ENCODE peak calls at places on chromosomes 11 and 22, in four cellular contexts. V is endothelial cell of umbilical vein, B is uterus, R is transverse colon. G is an unnamed sample. For H3K9me3, the result is how much of the 10 kb centered on the place peaks cover.

GRCh38 chr11:126963603-126964353 is 36.8 kb downstream of the KIRREL3 start:
- DNase-seq in V (no peak), B (no peak), R (peak), G (no peak)

GRCh38 chr11:78532991-78533861 is 41.4 kb downstream of the NARS2 start:
- DNase-seq in V (no peak), B (no peak), R (no peak), G (no peak)

GRCh38 chr11:37786214-37786755 is 1188.2 kb upstream of the RAG2 start:
- DNase-seq in V (peak), B (no peak), R (no peak), G (no peak)

GRCh38 chr11:96246718-96247540 is 96.1 kb downstream of the MAML2 start:
- DNase-seq in V (peak), B (no peak), R (no peak), G (no peak)

GRCh38 chr11:16861867-16862266 is 123.4 kb downstream of the C11orf58 start:
- DNase-seq in V (no peak), B (no peak), R (no peak), G (no peak)

GRCh38 chr11:1869427-1870325 is 16.8 kb downstream of the LSP1 start:
- DNase-seq in V (no peak), B (peak), R (no peak), G (no peak)

GRCh38 chr11:120259988-120260565 is 20.1 kb downstream of the POU2F3 start:
- DNase-seq in V (no peak), B (no peak), R (no peak), G (no peak)

GRCh38 chr11:1750840-1751520 is 585 bp upstream of the IFITM10 start:
- DNase-seq in V (no peak), B (no peak), R (peak), G (no peak)

GRCh38 chr11:46296520-46297448 is 19.3 kb downstream of the CREB3L1 start:
- DNase-seq in V (peak), B (peak), R (no peak), G (no peak)

GRCh38 chr11:66936326-66936725 is 21.9 kb downstream of the PC start:
- DNase-seq in V (no peak), B (no peak), R (no peak), G (no peak)

GRCh38 chr22:27487600-27488450 is 313.7 kb downstream of the MN1 start:
- DNase-seq in V (no peak), B (no peak), R (no peak), G (no peak)

GRCh38 chr22:37472418-37473006 is 13.7 kb downstream of the MFNG start:
- DNase-seq in V (no peak), B (no peak), R (peak), G (no peak)

GRCh38 chr11:42651654-42652053 is 660.1 kb upstream of the API5 start:
- DNase-seq in V (no peak), B (no peak), R (no peak), G (no peak)

GRCh38 chr11:120784566-120785251 is 239.2 kb upstream of the TBCEL start:
- DNase-seq in V (no peak), B (no peak), R (no peak), G (no peak)

GRCh38 chr11:10796191-10796590 is 12.5 kb downstream of the EIF4G2 start:
- DNase-seq in V (no peak), B (no peak), R (no peak), G (no peak)

GRCh38 chr22:20611418-20611817 is 104.0 kb downstream of the MED15 start:
- DNase-seq in V (no peak), B (no peak), R (no peak), G (no peak)

GRCh38 chr11:96969251-96969650 is 579.4 kb downstream of the JRKL start:
- DNase-seq in V (no peak), B (no peak), R (no peak), G (no peak)

GRCh38 chr11:33347490-33348125 is 90.4 kb downstream of the HIPK3 start:
- DNase-seq in V (no peak), B (no peak), R (no peak), G (no peak)

GRCh38 chr11:111879637-111879960 is 258 bp downstream of the CFAP68 start:
- DNase-seq in V (no peak), B (no peak), R (no peak), G (no peak)

GRCh38 chr11:111882202-111882601 is 2.9 kb downstream of the CFAP68 start:
- DNase-seq in V (no peak), B (no peak), R (no peak), G (no peak)

GRCh38 chr11:111878385-111878765 is 590 bp downstream of the FDXACB1 start:
- DNase-seq in V (no peak), B (no peak), R (no peak), G (no peak)

DNA sequence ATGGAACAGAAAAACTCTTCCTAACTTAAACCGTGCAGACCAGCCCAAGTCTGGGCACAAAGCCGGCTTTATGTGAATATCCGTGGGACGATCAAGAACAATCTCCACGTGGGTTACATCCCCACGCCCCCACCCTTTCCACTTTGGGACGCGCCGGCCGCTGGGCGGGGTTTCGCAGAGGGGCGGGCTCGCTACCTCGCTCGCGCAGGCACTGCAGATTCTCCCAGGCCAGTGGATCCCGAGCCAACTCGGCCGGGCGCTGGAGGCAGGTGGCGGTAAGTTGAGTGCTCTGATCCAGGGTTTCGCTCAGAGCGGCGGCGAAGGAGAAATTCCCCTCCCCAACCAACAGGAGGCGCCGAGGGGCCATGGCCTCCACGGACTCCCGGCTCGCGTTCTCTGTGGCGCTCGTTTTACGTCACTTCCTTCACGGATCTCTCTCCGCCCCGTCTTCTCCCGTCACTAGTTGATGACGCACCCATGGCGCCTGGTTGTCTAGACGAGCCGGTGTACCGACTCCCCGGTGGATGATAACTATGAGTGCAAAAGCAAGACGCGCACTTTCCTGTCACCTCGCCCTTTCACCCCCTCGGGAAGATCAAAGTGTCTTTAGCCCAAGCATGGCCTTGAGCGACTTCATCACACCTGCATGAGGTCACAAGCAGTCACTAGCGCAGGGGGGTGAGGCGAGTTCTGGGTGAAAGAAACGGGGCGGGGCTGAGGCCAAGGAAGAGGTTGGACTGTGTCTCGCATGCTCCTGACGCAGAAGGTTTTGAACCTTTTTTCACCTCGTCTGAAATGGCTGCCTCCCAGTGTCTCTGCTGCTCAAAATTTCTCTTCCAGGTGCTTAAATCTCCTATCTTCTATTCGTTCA is at the start of the genes CFAP68 and FDXACB1:
- DNase-seq in V (peak), B (peak), R (peak), G (peak)
- TF ChIP-seq POLR2A in V (peak), B (peak), R (peak), G (peak)

GRCh38 chr22:48445113-48445827 is 1382.4 kb downstream of the BRD1 start:
- DNase-seq in V (no peak), B (no peak), R (no peak), G (no peak)
- H3K9me3 ChIP-seq in V (under half), B (under half), R (under half), G (under half)

DNA sequence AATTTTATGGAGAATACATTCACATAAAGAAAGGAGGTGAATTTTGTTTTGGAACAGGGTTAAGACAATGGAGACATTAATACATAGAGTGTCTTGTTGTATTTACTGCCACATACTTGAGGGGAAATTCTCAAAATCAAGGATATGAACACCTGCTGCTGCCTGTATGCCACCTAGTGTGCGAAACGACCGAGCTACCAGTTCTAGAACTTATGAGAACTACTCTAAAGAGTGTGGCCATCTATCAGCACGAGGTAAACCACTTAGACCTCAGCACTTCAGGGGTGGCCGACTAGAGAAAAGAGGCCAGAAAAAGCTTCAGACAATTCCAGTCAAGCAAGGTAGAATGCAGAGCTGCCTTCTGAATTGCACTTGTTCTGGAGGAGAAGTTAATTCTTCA is 1.5 kb upstream of the AGBL2 start:
- DNase-seq in V (no peak), B (no peak), R (no peak), G (no peak)
- TF ChIP-seq POLR2A in V (no peak), B (no peak), R (no peak), G (no peak)

DNA sequence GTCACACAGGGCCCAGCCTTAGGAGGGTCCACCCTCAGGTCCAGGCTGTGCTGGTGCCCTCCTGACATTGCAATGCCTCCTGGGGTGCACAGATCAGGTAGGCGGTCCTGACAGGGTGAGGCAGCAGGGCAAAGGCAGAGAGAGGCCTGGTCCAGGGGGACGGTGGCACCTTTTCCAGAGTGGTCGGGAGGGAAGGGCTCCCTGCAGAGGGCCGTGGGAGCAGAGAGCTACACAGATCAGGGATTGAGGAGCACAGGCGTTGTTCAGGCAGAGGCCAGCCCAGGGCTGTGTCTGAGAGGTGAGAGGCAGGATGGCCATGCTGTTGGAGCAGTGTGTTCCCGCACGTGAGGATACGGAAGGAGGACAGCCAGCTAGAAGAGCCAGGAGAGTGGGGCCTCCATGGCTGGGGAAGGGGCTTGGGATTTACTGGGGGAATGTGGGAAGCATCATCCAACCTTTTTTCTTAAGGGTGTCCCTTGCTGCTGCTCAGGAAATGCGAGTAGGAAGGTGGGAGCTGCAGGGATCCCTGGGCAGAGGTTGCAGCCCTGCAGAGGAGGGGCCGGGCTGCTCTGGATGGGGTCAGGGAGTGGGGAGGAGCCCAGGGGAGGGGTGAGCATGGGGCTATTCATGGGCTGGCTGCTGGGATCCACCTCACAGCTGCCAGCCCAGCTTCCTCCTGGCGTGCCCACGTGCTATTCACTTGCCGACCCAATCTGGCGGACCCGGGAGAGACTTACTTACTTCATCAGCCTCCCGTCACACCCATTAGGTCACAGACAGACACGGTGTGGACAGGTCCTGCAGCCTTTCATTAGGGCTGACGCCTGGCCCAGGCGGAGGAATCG is 1516.4 kb downstream of the TBC1D22A start:
- DNase-seq in V (no peak), B (no peak), R (no peak), G (no peak)
- H3K9me3 ChIP-seq in V (under half), B (under half), R (under half), G (under half)

DNA sequence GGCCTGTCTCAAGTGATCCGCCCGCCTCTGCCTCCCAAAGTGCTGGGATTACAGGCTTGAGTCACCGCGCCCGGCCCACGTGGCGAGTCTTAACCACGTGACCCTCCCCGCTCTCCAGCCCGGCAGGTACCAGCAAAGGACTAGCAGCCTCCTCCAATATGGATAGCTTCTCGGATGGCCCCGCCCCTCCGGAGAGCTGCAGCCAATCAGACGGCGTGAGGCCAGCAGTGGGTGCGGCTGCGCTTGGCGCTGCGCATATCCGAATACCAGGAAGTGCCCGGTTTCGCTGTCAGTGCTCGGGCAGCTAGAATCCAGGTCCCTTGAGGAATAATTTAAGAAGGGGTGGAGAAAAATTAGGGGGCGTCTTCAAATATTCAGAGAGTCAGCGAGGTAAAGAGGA is 14.7 kb upstream of the PISD start:
- DNase-seq in V (peak), B (peak), R (peak), G (peak)
- TF ChIP-seq POLR2A in V (peak), B (no peak), R (peak), G (peak)

GRCh38 chr11:50182486-50182885 is 149.8 kb downstream of the OR4C45 start:
- DNase-seq in V (no peak), B (no peak), R (no peak), G (no peak)

GRCh38 chr11:50174975-50175374 is 142.3 kb downstream of the OR4C45 start:
- DNase-seq in V (no peak), B (no peak), R (no peak), G (no peak)

GRCh38 chr11:50174189-50174588 is 141.5 kb downstream of the OR4C45 start:
- DNase-seq in V (no peak), B (no peak), R (no peak), G (no peak)

GRCh38 chr11:50178732-50179131 is 146.1 kb downstream of the OR4C45 start:
- DNase-seq in V (no peak), B (no peak), R (no peak), G (no peak)
- H3K9me3 ChIP-seq in V (under half), B (under half), R (under half), G (under half)